ENCODE peak calls at places on chromosomes 3 and 15, in five cellular contexts. U is MCF 10A, W is stomach, Y is left lung, T is WTC11. I is an unnamed sample.

GRCh38 chr3:53730565-53730964 is 115.7 kb downstream of the CHDH start:
- DNase-seq in T (no peak), Y (no peak), U (peak), W (no peak), I (no peak)

GRCh38 chr3:139676634-139677197 is 1.1 kb downstream of the NMNAT3 start:
- DNase-seq in Y (no peak), T (no peak), W (no peak), U (no peak), I (no peak)

GRCh38 chr3:32154180-32154579 is 47.8 kb downstream of the GPD1L start:
- DNase-seq in T (peak), Y (no peak), W (no peak), U (no peak), I (no peak)

GRCh38 chr15:51750942-51751686 is at the start of gene TMOD2:
- DNase-seq in W (peak), T (peak), U (no peak), Y (peak), I (no peak)

GRCh38 chr3:18580268-18580667 is 155.1 kb upstream of the SATB1 start:
- DNase-seq in U (peak), Y (no peak), T (no peak), W (no peak), I (no peak)

GRCh38 chr15:75868019-75868418 is 24.8 kb downstream of the UBE2Q2 start:
- DNase-seq in W (no peak), U (no peak), T (no peak), Y (no peak), I (no peak)

GRCh38 chr3:32842531-32842931 is 24.7 kb downstream of the TRIM71 start:
- DNase-seq in T (no peak), Y (no peak), W (peak), U (no peak), I (no peak)

GRCh38 chr15:69225355-69226027 is 65.1 kb downstream of the GLCE start:
- DNase-seq in U (peak), W (no peak), T (no peak), Y (no peak), I (no peak)

GRCh38 chr3:41188291-41188690 is 11.0 kb upstream of the CTNNB1 start:
- DNase-seq in U (no peak), W (no peak), T (no peak), Y (no peak), I (no peak)

GRCh38 chr3:152382312-152383135 is 113.8 kb downstream of the MBNL1 start:
- DNase-seq in Y (no peak), U (peak), W (no peak), T (no peak), I (no peak)

GRCh38 chr3:127775398-127776109 is 46.8 kb downstream of the MGLL start:
- DNase-seq in Y (no peak), U (no peak), T (no peak), W (no peak), I (no peak)

GRCh38 chr3:142645236-142645793 is 49.1 kb downstream of the PLS1 start:
- DNase-seq in T (no peak), U (peak), W (no peak), Y (no peak), I (no peak)

GRCh38 chr15:71532994-71533393 is 277.4 kb upstream of the NR2E3 start:
- DNase-seq in W (no peak), Y (no peak), U (peak), T (peak), I (no peak)

GRCh38 chr3:13277130-13277783 is 142.9 kb downstream of the NUP210 start:
- DNase-seq in T (no peak), W (no peak), Y (no peak), U (no peak), I (no peak)

GRCh38 chr15:62588930-62589655 is 424.0 kb upstream of the C2CD4B start:
- DNase-seq in U (no peak), T (no peak), Y (no peak), W (no peak), I (no peak)
- TF ChIP-seq CTCF in U (no peak), T (no peak), Y (no peak), W (no peak), I (no peak)

DNA sequence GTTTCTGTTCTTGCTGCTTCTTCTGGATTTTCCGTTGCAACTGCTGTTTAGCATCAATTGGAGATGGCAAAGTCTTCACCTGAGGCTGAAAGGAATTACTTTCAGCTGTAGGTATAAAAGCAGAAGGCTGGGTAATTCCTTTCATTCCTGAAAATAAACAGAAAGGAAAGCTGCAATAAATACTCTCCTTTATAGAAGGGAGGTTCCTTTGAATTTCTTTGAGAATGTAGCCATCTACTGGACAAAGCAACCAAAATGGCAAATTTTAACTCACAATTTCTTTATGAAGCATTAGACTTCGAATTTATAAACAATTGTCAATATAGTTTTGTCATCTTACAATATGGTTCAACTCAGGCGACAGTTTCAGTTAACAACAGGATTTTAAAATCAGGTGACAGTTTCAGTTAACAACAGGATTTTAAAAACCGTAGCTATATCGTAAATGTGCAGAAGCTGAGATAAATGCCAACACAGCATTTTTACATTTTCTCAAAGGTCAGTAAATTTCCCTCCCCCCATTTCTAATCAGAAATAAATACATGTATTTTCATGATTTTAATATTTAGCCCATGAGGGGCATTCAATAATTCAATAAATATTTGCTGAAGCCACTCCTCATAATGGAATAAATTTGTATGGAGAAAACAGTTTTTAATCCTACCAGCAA is 105.0 kb upstream of the NEDD4 start:
- DNase-seq in W (no peak), U (no peak), T (no peak), Y (no peak), I (no peak)
- TF ChIP-seq CTCF in W (no peak), U (no peak), T (no peak), Y (no peak), I (no peak)

DNA sequence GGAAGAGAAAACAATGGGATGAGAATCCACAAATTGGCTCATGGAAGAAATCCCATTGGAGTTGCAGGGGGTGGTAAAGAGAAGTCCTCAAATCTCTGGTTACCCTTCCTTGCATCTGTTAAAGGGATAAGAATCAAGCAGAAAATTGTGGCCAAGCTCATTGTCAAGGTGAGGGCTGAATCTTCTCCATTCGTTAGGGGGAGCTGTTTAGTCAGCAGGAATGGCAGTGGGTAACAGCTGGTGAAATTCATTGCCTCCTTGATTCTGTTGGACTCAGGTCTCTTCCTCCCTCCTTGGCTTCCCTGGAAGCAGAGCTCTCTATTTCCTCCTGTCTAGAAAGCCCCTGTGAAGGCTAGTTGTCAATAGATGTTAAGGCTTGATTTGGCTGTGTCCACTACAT is 343.1 kb upstream of the SEMA6D start:
- DNase-seq in T (peak), Y (no peak), U (peak), W (no peak), I (no peak)
- TF ChIP-seq CTCF in T (no peak), Y (no peak), U (peak), W (no peak), I (no peak)

GRCh38 chr15:31016446-31016915 is 25.1 kb upstream of the MTMR10 start:
- DNase-seq in U (no peak), T (no peak), Y (no peak), W (no peak), I (no peak)

GRCh38 chr15:31013863-31014607 is 22.6 kb upstream of the MTMR10 start:
- DNase-seq in U (no peak), W (no peak), T (no peak), Y (no peak), I (no peak)

GRCh38 chr15:31012455-31012854 is 21.0 kb upstream of the MTMR10 start:
- DNase-seq in Y (no peak), W (no peak), T (no peak), U (no peak), I (no peak)

GRCh38 chr15:31010036-31010435 is 18.6 kb upstream of the MTMR10 start:
- DNase-seq in T (no peak), Y (no peak), U (no peak), W (no peak), I (no peak)

DNA sequence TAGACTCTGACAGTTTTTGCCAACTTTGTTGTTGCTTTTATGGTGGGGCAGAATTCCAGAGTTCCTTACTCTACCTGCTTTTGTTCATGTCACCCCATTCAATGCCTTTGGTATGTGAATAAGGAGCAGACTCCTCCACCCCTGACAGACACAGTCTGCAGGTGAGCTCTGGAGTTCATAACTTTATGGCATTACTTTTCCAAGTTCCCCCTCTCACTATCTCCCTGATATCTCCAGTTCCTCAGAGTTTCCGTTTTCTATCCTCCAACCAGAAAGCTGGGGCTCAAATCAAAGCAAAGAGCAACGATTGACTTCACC is 23.1 kb upstream of the MTMR10 start:
- DNase-seq in U (no peak), W (no peak), T (no peak), Y (no peak), I (no peak)
- TF ChIP-seq CTCF in U (no peak), W (no peak), T (no peak), Y (no peak), I (no peak)

DNA sequence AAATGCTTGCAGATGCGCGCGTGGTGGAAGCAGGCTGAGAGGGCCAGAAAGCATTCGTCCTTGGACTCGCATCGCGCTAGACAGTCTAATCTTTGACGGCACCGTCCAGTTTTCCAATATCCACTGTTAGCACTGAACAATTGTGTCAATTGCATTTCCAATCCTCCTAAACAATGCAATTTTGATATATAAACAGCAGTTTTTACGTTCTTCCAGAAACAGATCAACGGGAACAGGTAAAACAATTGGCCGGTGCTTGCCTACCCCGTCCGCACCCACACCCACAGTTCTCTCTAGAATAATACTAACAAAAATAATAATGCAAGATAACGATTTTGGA is 17.2 kb downstream of the CPN2 start:
- DNase-seq in W (no peak), Y (no peak), U (no peak), T (no peak), I (no peak)
- TF ChIP-seq CTCF in W (no peak), Y (no peak), U (no peak), T (no peak), I (peak)

DNA sequence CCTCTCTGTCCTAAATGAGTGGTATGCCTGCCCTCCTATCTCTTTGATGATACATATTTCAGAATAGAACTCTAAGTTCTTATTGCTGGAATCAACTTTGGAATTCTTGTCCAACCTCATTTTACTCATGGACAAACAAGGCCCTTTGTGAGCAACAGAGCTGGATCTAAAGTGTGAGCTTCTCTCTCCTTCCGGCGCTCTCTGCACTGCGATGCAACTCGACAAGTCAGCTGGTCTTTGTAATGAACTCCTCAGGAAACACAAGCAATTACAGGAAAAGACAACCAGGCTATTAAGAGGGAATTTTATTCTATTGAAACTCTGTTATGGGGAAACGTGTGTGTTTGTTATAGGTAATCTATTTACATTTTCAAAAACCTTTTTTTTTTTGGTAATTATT is 20.3 kb upstream of the NRROS start:
- DNase-seq in W (no peak), U (no peak), Y (no peak), T (no peak), I (no peak)
- TF ChIP-seq CTCF in W (no peak), U (no peak), Y (no peak), T (no peak), I (no peak)

GRCh38 chr15:73564255-73564654 is 68.9 kb downstream of the NPTN start:
- DNase-seq in U (peak), Y (no peak), W (no peak), T (no peak), I (no peak)
- TF ChIP-seq CTCF in U (no peak), Y (no peak), W (no peak), T (no peak), I (no peak)